ENCODE peak calls at places on chromosomes 2 and 18, in eight cellular contexts. V, L, H, S, O, Q, J and P are unnamed samples.

GRCh38 chr18:8424917-8425725 is 184.1 kb upstream of the RAB12 start:
- DNase-seq in J (peak; percentile 34), H (no peak), L (no peak), V (no peak), S (peak; percentile 76), Q (no peak), O (no peak), P (no peak)

GRCh38 chr2:238743243-238744068 is 104.4 kb upstream of the TWIST2 start:
- DNase-seq in L (no peak), Q (no peak), V (no peak), H (no peak), O (no peak), S (no peak), J (no peak), P (no peak)

GRCh38 chr2:45729753-45730512 is 78.5 kb downstream of the PRKCE start:
- DNase-seq in V (no peak), J (no peak), L (peak; percentile 85), O (no peak), H (no peak), Q (peak; percentile 80), S (no peak), P (no peak)

GRCh38 chr18:23735021-23735464 is 45.8 kb downstream of the LAMA3 start:
- DNase-seq in V (no peak), L (no peak), H (no peak), O (no peak), S (no peak), Q (peak; percentile 35), J (peak; percentile 24), P (no peak)

GRCh38 chr18:9741821-9742541 is 33.9 kb downstream of the RAB31 start:
- DNase-seq in Q (no peak), S (peak; percentile 73), L (no peak), V (no peak), J (no peak), O (no peak), H (peak; percentile 34), P (no peak)

GRCh38 chr2:230722207-230722606 is 9.6 kb downstream of the CAB39 start:
- DNase-seq in L (no peak), O (no peak), S (no peak), V (no peak), J (no peak), Q (no peak), H (no peak), P (no peak)

GRCh38 chr2:42569116-42569711 is 782 bp downstream of the MTA3 start:
- DNase-seq in Q (peak; percentile 41), S (peak; percentile 32), J (peak; percentile 43), L (peak; percentile 30), H (peak; percentile 27), O (no peak), V (no peak), P (no peak)

GRCh38 chr18:9475643-9476580 is 599 bp downstream of the RALBP1 start:
- DNase-seq in J (peak; percentile 55), H (no peak), V (no peak), S (peak; percentile 34), Q (peak; percentile 86), L (peak; percentile 69), O (no peak), P (no peak)

GRCh38 chr2:206353685-206354084 is 79.2 kb downstream of the ZDBF2 start:
- DNase-seq in O (no peak), V (no peak), S (no peak), Q (peak; percentile 35), L (peak; percentile 11), J (no peak), H (no peak), P (no peak)
- TF ChIP-seq CTCF in O (no peak), V (peak; percentile 18), S (no peak), Q (peak; percentile 4), L (peak; percentile 41), J (no peak), H (peak; percentile 10), P (no peak)

GRCh38 chr18:33600846-33601245 is 22.8 kb downstream of the ASXL3 start:
- DNase-seq in H (no peak), J (no peak), Q (no peak), L (no peak), O (no peak), V (no peak), S (no peak), P (no peak)

GRCh38 chr18:33605250-33605649 is 27.2 kb downstream of the ASXL3 start:
- DNase-seq in L (peak; percentile 17), O (no peak), V (no peak), H (no peak), S (no peak), J (no peak), Q (no peak), P (no peak)

GRCh38 chr18:33603434-33603833 is 25.4 kb downstream of the ASXL3 start:
- DNase-seq in L (no peak), J (no peak), S (no peak), O (no peak), V (no peak), Q (no peak), H (no peak), P (no peak)

GRCh38 chr18:33611525-33612135 is 33.6 kb downstream of the ASXL3 start:
- DNase-seq in S (no peak), Q (no peak), O (no peak), J (no peak), V (no peak), H (no peak), L (no peak), P (no peak)

DNA sequence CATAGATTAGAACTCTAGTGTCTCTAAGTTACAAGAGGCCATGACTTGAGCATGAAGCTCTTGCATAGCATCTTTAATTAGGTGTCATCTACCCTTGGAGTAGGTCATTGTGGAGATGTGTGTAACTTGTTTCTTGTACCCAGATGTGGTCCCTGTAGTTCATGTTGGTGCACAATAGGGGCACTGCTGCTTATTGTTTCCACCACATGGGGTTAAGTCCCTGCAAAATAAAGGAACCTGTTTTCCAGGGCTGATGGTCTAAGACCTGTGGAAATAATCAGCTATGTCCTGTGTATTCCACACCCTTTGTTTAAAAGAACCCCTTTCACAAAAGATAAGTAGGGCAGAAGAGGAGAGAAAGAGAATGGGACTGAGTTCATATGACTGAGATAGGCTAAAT is 28.6 kb downstream of the ASXL3 start:
- DNase-seq in L (peak; percentile 13), J (no peak), H (no peak), S (no peak), Q (peak; percentile 4), O (no peak), V (no peak), P (no peak)
- TF ChIP-seq CTCF in L (peak; percentile 43), J (no peak), H (no peak), S (no peak), Q (no peak), O (no peak), V (peak; percentile 19), P (no peak)

DNA sequence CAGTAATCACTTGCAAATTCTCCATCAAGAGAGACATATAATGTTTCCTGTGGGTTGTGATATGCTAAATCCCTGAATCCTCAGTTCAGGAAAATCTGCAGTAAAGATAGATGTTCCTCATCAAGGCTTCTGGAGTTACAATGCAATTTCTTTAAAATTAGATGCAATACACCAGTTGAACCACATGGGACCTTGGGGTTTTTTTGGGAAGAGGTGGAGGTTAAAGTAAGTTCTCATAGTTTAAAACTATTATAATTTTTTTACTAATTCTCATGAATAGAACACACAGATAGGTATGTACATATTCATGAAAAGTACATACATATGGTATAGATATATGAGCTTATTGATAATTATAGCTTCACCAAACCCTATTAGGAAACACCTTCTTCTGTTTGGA is 496.2 kb downstream of the SATB2 start:
- DNase-seq in V (no peak), Q (no peak), L (no peak), S (no peak), J (no peak), H (no peak), O (no peak), P (no peak)
- TF ChIP-seq CTCF in V (peak; percentile 25), Q (no peak), L (peak; percentile 50), S (peak; percentile 16), J (no peak), H (peak; percentile 16), O (no peak), P (no peak)

DNA sequence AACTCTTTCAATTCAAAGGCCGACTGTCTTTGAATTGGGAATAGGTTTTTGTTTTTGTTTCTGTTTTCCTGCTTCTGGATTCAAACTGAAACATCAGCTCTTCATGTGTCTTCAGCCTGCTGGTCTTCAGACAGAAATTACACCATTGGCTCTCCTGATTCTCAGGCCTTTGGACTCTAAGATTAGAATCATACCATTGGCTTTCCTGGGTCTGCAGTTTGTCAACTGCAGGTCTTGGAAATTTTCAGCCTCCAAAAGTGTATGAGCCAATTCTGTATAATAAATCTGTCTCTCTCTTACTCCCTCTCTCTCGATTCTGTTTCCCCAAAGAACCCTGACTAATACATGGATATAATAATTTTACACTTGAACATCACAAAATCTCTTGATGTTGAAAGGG is 31.1 kb downstream of the CTLA4 start:
- DNase-seq in V (no peak), L (no peak), Q (no peak), H (no peak), O (no peak), S (no peak), J (no peak), P (no peak)
- TF ChIP-seq CTCF in V (no peak), L (no peak), Q (no peak), H (no peak), O (no peak), S (no peak), J (no peak), P (no peak)

GRCh38 chr2:74673821-74674528 is 19.9 kb downstream of the SEMA4F start:
- DNase-seq in S (no peak), L (no peak), J (no peak), Q (no peak), H (no peak), O (no peak), V (no peak), P (no peak)

GRCh38 chr2:74670263-74670662 is 16.2 kb downstream of the SEMA4F start:
- DNase-seq in S (no peak), L (no peak), O (no peak), J (no peak), H (no peak), Q (no peak), V (no peak), P (no peak)

GRCh38 chr2:74679615-74680014 is 25.6 kb downstream of the SEMA4F start:
- DNase-seq in L (no peak), J (no peak), Q (no peak), H (no peak), O (no peak), S (no peak), V (no peak), P (no peak)

GRCh38 chr2:74671479-74671878 is 17.4 kb downstream of the SEMA4F start:
- DNase-seq in L (no peak), H (no peak), V (no peak), O (no peak), Q (no peak), S (peak; percentile 58), J (peak; percentile 24), P (no peak)

GRCh38 chr2:74675090-74675489 is 21.0 kb downstream of the SEMA4F start:
- DNase-seq in Q (no peak), V (no peak), O (no peak), L (no peak), S (no peak), H (no peak), J (no peak), P (no peak)
- TF ChIP-seq CTCF in Q (no peak), V (peak; percentile 25), O (no peak), L (no peak), S (peak; percentile 6), H (peak; percentile 14), J (peak; percentile 16), P (no peak)